ENCODE peak calls at places on chromosomes 5 and 9, in four cellular contexts. K is kidney; Y is ELR; A is activated CD4-positive, alpha-beta T cell treated with anti-CD3 and anti-CD28 coated beads, Interleukin-2, amount 50 U/mL, for 24 hours. O is an unnamed sample.

GRCh38 chr9:74838351-74838750 is 49.4 kb downstream of the TRPM6 start:
- DNase-seq in K (no peak), Y (peak), A (no peak), O (no peak)

GRCh38 chr5:17192191-17192590 is 25.2 kb upstream of the BASP1 start:
- DNase-seq in K (no peak), Y (no peak), A (no peak), O (no peak)

GRCh38 chr9:130718576-130718975 is 25.0 kb downstream of the EXOSC2 start:
- DNase-seq in K (no peak), Y (no peak), A (no peak), O (no peak)

GRCh38 chr5:999724-1000123 is 8.9 kb upstream of the NKD2 start:
- DNase-seq in K (peak), Y (no peak), A (no peak), O (no peak)

GRCh38 chr5:151795426-151795825 is 23.7 kb downstream of the G3BP1 start:
- DNase-seq in K (no peak), Y (no peak), A (no peak), O (no peak)

GRCh38 chr5:3999929-4000328 is 404.3 kb downstream of the IRX1 start:
- DNase-seq in K (no peak), Y (no peak), A (no peak), O (no peak)

GRCh38 chr5:148733601-148734438 is 79.5 kb upstream of the HTR4 start:
- DNase-seq in K (no peak), Y (peak), A (peak), O (peak)

GRCh38 chr9:129509508-129509907 is 111.4 kb downstream of the C9orf50 start:
- DNase-seq in K (no peak), Y (peak), A (no peak), O (no peak)

GRCh38 chr5:150918613-150919012 is 13.8 kb upstream of the ZNF300 start:
- DNase-seq in K (no peak), Y (peak), A (no peak), O (no peak)

GRCh38 chr9:14170973-14171596 is 142.9 kb downstream of the NFIB start:
- DNase-seq in K (no peak), Y (peak), A (no peak), O (no peak)

O was measured in activated CD8-positive, alpha-beta T cell treated with anti-CD3 and anti-CD28 coated beads, Interleukin-2, amount 10 ng/mL, durations not matched to agents 7 days and 5 days.